ENCODE peak calls at places on chromosome 22, in eight cellular contexts. K, O, J, M, E, B, L and C are unnamed samples.

GRCh38 chr22:39868741-39869140 is 24.8 kb downstream of the ENTHD1 start:
- DNase-seq in O (no peak), B (no peak), L (no peak), K (no peak), E (no peak), M (no peak), J (no peak), C (no peak)

GRCh38 chr22:47036352-47036751 is 273.9 kb downstream of the TBC1D22A start:
- DNase-seq in B (no peak), K (no peak), O (no peak), E (no peak), L (no peak), M (no peak), J (no peak), C (no peak)

GRCh38 chr22:49088801-49089791 is 738.6 kb downstream of the BRD1 start:
- DNase-seq in E (no peak), B (no peak), O (no peak), J (no peak), L (no peak), M (no peak), K (no peak), C (no peak)

GRCh38 chr22:50656122-50657070 is 16.2 kb upstream of the SHANK3 start:
- DNase-seq in L (peak), O (no peak), E (no peak), B (peak), J (no peak), K (no peak), M (no peak), C (no peak)

GRCh38 chr22:23187871-23188700 is 7.8 kb downstream of the BCR start:
- DNase-seq in B (peak), O (no peak), K (no peak), M (no peak), L (peak), E (no peak), J (no peak), C (no peak)

GRCh38 chr22:22593964-22594656 is 35.0 kb upstream of the PRAME start:
- DNase-seq in M (peak), O (peak), K (no peak), E (peak), J (no peak), L (peak), B (peak), C (peak)

GRCh38 chr22:29313126-29314071 is 2.1 kb downstream of the RASL10A start:
- DNase-seq in B (peak), J (no peak), L (peak), O (peak), K (no peak), E (peak), M (no peak), C (no peak)

GRCh38 chr22:40498454-40499186 is 128.2 kb downstream of the SGSM3 start:
- DNase-seq in L (peak), E (peak), O (no peak), J (peak), M (peak), B (peak), K (no peak), C (no peak)

GRCh38 chr22:27597703-27598444 is 203.7 kb downstream of the MN1 start:
- DNase-seq in B (peak), O (no peak), K (no peak), M (no peak), E (no peak), J (no peak), L (no peak), C (no peak)

GRCh38 chr22:22941831-22942510 is 54.4 kb downstream of the IGLL5 start:
- DNase-seq in M (no peak), J (no peak), K (peak), E (no peak), B (no peak), O (peak), L (no peak), C (no peak)

GRCh38 chr22:17171016-17171312 is 11.9 kb upstream of the HDHD5 start:
- DNase-seq in L (no peak), J (peak), K (no peak), B (no peak), E (no peak), M (no peak), O (no peak), C (no peak)

GRCh38 chr22:46393791-46394333 is 58.3 kb downstream of the TRMU start:
- DNase-seq in J (no peak), O (no peak), L (no peak), E (no peak), M (no peak), K (no peak), B (no peak), C (no peak)

GRCh38 chr22:29331658-29332300 is 16.3 kb upstream of the RASL10A start:
- DNase-seq in B (no peak), E (no peak), L (no peak), O (no peak), M (no peak), K (no peak), J (no peak), C (no peak)

GRCh38 chr22:38724926-38725571 is 19.3 kb downstream of the GTPBP1 start:
- DNase-seq in J (no peak), L (peak), E (no peak), K (no peak), M (no peak), B (peak), O (no peak), C (no peak)

GRCh38 chr22:29344137-29344536 is 28.6 kb upstream of the RASL10A start:
- DNase-seq in O (no peak), K (peak), B (peak), E (no peak), J (peak), L (no peak), M (no peak), C (peak)

GRCh38 chr22:39956932-39957664 is 3.1 kb upstream of the TMA7B start:
- DNase-seq in L (no peak), E (peak), K (no peak), M (no peak), B (no peak), J (no peak), O (no peak), C (no peak)

GRCh38 chr22:41478891-41479521 is 10.1 kb downstream of the ACO2 start:
- DNase-seq in B (peak), L (no peak), O (peak), K (no peak), J (no peak), M (no peak), E (peak), C (no peak)

GRCh38 chr22:21856197-21856596 is 11.2 kb downstream of the MAPK1 start:
- DNase-seq in E (no peak), J (no peak), K (no peak), L (no peak), O (no peak), B (no peak), M (no peak), C (no peak)

GRCh38 chr22:24503137-24503850 is 8.2 kb downstream of the UPB1 start:
- DNase-seq in J (no peak), O (no peak), B (peak), E (peak), L (peak), M (no peak), K (no peak), C (no peak)
- TF ChIP-seq CTCF in J (peak), O (peak), B (peak), E (peak), L (peak), M (peak), K (peak), C (peak)

GRCh38 chr22:19152942-19153883 is 3.1 kb upstream of the GSC2 start:
- DNase-seq in M (no peak), O (no peak), E (no peak), L (no peak), K (no peak), J (no peak), B (no peak), C (no peak)

GRCh38 chr22:19150482-19151328 is 613 bp upstream of the GSC2 start:
- DNase-seq in E (no peak), J (no peak), M (no peak), K (no peak), L (no peak), O (no peak), B (no peak), C (no peak)

GRCh38 chr22:19149047-19149883 is 827 bp downstream of the GSC2 start:
- DNase-seq in M (no peak), E (no peak), O (no peak), B (no peak), L (no peak), K (no peak), J (no peak), C (no peak)

GRCh38 chr22:19149962-19150361 is at the start of gene GSC2:
- DNase-seq in E (no peak), L (no peak), J (no peak), K (no peak), M (no peak), B (no peak), O (no peak), C (no peak)

GRCh38 chr22:19151329-19152191 is 1.5 kb upstream of the GSC2 start:
- DNase-seq in J (no peak), L (no peak), B (no peak), E (no peak), O (no peak), K (no peak), M (no peak), C (no peak)
- TF ChIP-seq CTCF in J (no peak), L (no peak), B (no peak), E (no peak), O (no peak), K (no peak), M (no peak), C (no peak)

DNA sequence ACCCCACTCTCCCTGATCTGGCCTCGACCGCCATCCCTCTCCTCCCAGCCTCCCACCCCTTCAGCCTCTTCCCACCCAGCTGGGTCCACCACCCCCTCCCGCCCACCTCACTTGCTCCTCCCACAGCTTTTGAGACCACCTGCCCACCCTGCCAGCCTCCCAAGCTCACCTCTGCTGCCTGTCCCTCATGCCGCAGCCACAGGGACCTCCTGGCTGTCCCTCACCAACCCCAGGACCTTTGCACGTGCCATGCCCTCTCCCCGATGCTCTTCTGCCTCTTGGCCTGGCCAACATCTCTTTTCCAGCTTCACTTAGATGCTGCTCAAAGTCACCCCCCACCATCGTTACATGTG is 6.5 kb downstream of the PNPLA5 start:
- DNase-seq in M (no peak), O (no peak), E (no peak), B (no peak), J (no peak), K (no peak), L (no peak), C (no peak)
- TF ChIP-seq CTCF in M (no peak), O (no peak), E (no peak), B (no peak), J (no peak), K (no peak), L (no peak), C (no peak)

DNA sequence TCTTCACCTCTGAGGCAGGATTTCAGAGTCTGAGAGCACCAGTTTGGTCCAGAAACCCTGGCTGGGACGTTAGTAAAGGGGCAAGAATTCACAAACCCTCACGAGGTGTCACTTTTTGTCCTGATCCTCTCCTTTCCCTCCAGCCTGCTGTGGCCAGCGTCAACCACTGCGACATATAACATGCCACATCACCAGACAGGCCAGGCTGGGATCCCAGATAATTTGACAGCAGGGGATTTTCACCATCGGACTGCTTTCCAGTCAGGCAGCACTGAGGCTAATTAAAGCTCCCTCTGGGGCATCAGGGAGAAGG is 36.8 kb upstream of the RBFOX2 start:
- DNase-seq in K (peak), M (no peak), J (no peak), O (no peak), L (no peak), E (no peak), B (no peak), C (no peak)
- TF ChIP-seq CTCF in K (no peak), M (no peak), J (no peak), O (no peak), L (no peak), E (no peak), B (no peak), C (no peak)

GRCh38 chr22:32951081-32951806 is 106.9 kb downstream of the SYN3 start:
- DNase-seq in M (no peak), B (no peak), E (no peak), L (no peak), O (no peak), K (no peak), J (no peak), C (no peak)
- TF ChIP-seq CTCF in M (no peak), B (no peak), E (no peak), L (no peak), O (no peak), K (no peak), J (peak), C (no peak)

GRCh38 chr22:44304906-44305305 is 7.8 kb downstream of the SHISAL1 start:
- DNase-seq in L (no peak), J (no peak), O (no peak), K (no peak), M (no peak), B (no peak), E (no peak), C (no peak)
- TF ChIP-seq CTCF in L (no peak), J (no peak), O (no peak), K (no peak), M (no peak), B (no peak), E (no peak), C (no peak)

DNA sequence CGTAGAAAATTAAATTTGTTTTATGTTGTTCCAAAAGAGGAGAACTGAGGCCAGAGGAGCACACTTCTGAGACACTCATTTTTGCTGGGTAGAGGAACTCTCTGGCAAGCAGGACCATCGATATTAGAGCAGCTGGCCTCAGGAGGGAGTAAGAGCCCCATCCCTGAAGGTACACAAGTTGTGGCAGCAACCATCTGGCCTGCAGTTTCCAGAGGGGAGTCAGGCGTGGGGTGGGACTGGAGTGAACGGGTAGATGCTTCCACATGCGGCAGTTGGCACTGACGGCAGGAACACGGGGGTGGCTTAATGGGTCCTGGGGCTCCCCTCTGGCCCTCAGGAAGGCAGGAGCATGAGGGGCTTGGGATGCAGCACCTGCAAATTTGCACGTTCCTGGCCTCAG is 13.2 kb upstream of the SSTR3 start:
- DNase-seq in O (no peak), E (no peak), J (no peak), L (no peak), B (no peak), M (no peak), K (no peak), C (no peak)
- TF ChIP-seq CTCF in O (no peak), E (peak), J (peak), L (peak), B (no peak), M (peak), K (no peak), C (no peak)

GRCh38 chr22:37288521-37288920 is 6.2 kb downstream of the CYTH4 start:
- DNase-seq in J (no peak), M (no peak), B (no peak), K (no peak), E (no peak), L (no peak), O (no peak), C (no peak)

GRCh38 chr22:37291559-37292298 is 9.4 kb downstream of the CYTH4 start:
- DNase-seq in M (no peak), J (no peak), O (no peak), K (no peak), B (no peak), L (no peak), E (no peak), C (no peak)

GRCh38 chr22:37292641-37293040 is 10.3 kb downstream of the CYTH4 start:
- DNase-seq in L (no peak), M (no peak), J (no peak), K (no peak), O (no peak), E (no peak), B (no peak), C (no peak)

GRCh38 chr22:37289156-37289735 is 6.9 kb downstream of the CYTH4 start:
- DNase-seq in B (no peak), E (no peak), M (no peak), K (no peak), O (no peak), J (no peak), L (no peak), C (no peak)

DNA sequence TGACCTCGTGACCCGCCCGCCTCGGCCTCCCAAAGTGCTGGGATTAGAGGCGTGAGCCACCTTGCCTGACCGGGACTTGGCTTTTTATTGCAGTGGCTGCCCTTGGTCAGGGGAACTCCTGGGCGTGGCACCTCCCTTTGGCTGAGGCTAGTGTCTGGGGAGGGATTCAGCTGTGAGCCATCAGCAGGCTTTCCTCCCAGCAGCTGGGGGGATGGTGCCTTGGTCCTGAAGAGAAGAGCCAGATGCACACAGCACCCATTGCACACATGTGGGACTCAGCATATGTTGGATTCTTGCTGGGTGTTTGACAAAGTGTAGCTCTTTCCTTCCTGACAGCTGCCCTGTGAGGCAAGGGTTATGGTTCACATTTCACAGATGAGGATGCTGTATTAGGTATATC is 8.4 kb downstream of the CYTH4 start:
- DNase-seq in K (no peak), E (no peak), O (no peak), L (no peak), J (no peak), B (peak), M (peak), C (no peak)
- TF ChIP-seq CTCF in K (no peak), E (no peak), O (no peak), L (no peak), J (no peak), B (no peak), M (no peak), C (no peak)

DNA sequence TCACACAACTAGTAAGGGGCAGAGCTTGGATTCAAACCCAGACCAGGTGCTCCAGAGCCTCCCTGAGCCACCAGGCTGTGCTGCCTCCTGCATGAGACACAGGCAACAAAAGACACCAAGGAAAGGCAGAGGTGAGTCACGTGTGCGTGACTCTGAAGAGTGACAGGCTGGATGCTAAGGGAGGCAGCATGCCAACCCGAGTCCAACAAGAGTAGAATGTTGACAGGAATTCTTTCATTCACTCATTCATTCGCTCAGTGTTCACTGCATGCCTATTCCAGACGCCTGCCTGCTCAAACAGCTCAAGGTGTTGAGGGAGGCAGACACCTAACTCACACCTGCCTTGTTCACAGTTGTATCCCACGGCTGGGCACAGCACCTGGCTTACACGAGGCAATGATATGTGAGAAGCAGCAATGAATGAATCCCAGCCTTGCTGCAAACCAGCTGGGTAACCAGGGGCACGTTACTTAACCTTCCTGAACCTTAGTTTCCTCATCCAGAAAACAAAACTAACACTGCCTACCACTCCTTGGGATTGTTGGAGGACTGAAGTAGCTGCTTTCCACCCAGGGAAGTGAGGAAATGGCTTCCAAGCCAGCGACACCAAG is 73.8 kb upstream of the ARFGAP3 start:
- DNase-seq in K (no peak), M (no peak), B (peak), L (no peak), J (peak), O (no peak), E (no peak), C (no peak)
- TF ChIP-seq CTCF in K (peak), M (no peak), B (no peak), L (no peak), J (peak), O (no peak), E (peak), C (peak)